ENCODE peak calls at places on chromosome 17, in ten cellular contexts. Y, W, C, P, U, H, L, V, D and X are unnamed samples. For H3K4me1 and H3K27me3, the result is how much of the 10 kb centered on the place peaks cover.

GRCh38 chr17:70139449-70139993 is 29.8 kb upstream of the KCNJ2 start:
- DNase-seq in C (no peak), P (no peak), W (no peak), V (no peak), H (no peak), D (no peak), U (no peak), Y (no peak), L (no peak), X (no peak)

GRCh38 chr17:82056729-82057621 is 5.3 kb downstream of the GPS1 start:
- DNase-seq in L (no peak), P (no peak), Y (no peak), V (no peak), W (no peak), H (peak), D (no peak), U (no peak), C (no peak), X (no peak)

GRCh38 chr17:65055280-65055707 is 1.2 kb downstream of the GNA13 start:
- DNase-seq in W (no peak), V (no peak), U (no peak), H (no peak), L (no peak), C (no peak), Y (no peak), D (no peak), P (no peak), X (no peak)

GRCh38 chr17:41631025-41631889 is 6.9 kb upstream of the KRT17 start:
- DNase-seq in P (no peak), W (no peak), L (no peak), V (no peak), Y (no peak), C (no peak), D (no peak), U (no peak), H (no peak), X (no peak)

GRCh38 chr17:40515011-40515410 is 13.6 kb upstream of the TNS4 start:
- DNase-seq in H (no peak), V (no peak), P (no peak), Y (peak), D (no peak), L (no peak), W (peak), U (no peak), C (no peak), X (no peak)

GRCh38 chr17:78242024-78242742 is 10.8 kb downstream of the TMEM235 start:
- DNase-seq in V (no peak), D (peak), H (no peak), L (no peak), P (no peak), U (no peak), W (no peak), Y (no peak), C (no peak), X (no peak)

GRCh38 chr17:1216209-1216937 is 36.6 kb upstream of the ABR start:
- DNase-seq in L (no peak), D (no peak), W (no peak), V (no peak), H (no peak), Y (no peak), P (no peak), U (no peak), C (no peak), X (no peak)

GRCh38 chr17:49896222-49896621 is 48.4 kb upstream of the TAC4 start:
- DNase-seq in L (no peak), D (no peak), H (no peak), V (no peak), W (no peak), P (no peak), C (no peak), U (no peak), Y (no peak), X (no peak)

GRCh38 chr17:78415821-78416301 is 37.4 kb downstream of the PGS1 start:
- DNase-seq in L (no peak), V (no peak), Y (no peak), H (no peak), P (no peak), U (no peak), W (no peak), D (peak), C (no peak), X (no peak)

GRCh38 chr17:81365601-81366585 is 29.4 kb upstream of the BAHCC1 start:
- DNase-seq in U (peak), H (peak), V (no peak), Y (no peak), W (no peak), L (peak), C (no peak), P (peak), D (peak), X (peak)

GRCh38 chr17:78117027-78117981 is 11.3 kb downstream of the TMC6 start:
- DNase-seq in Y (peak), L (no peak), C (no peak), H (no peak), V (no peak), U (no peak), D (no peak), P (no peak), W (peak), X (no peak)

GRCh38 chr17:41615454-41615853 is 2.9 kb upstream of the KRT16 start:
- DNase-seq in H (no peak), D (no peak), U (no peak), P (no peak), L (no peak), W (no peak), C (no peak), V (no peak), Y (peak), X (no peak)

GRCh38 chr17:42266918-42267766 is 9.0 kb downstream of the STAT5B start:
- DNase-seq in U (no peak), C (no peak), W (no peak), P (peak), L (no peak), V (no peak), D (peak), Y (no peak), H (no peak), X (no peak)

GRCh38 chr17:38447502-38448095 is 19.3 kb downstream of the ARHGAP23 start:
- DNase-seq in C (no peak), L (no peak), P (no peak), W (no peak), V (no peak), H (no peak), U (no peak), D (no peak), Y (no peak), X (no peak)

GRCh38 chr17:29590979-29591736 is 1.7 kb upstream of the GIT1 start:
- DNase-seq in Y (no peak), U (no peak), H (peak), V (no peak), L (peak), P (peak), D (peak), C (no peak), W (peak), X (no peak)

GRCh38 chr17:59668816-59669215 is 38.4 kb downstream of the PTRH2 start:
- DNase-seq in C (no peak), H (no peak), W (no peak), P (no peak), Y (no peak), U (no peak), L (no peak), D (peak), V (no peak), X (no peak)

GRCh38 chr17:38926290-38927070 is 1.1 kb downstream of the LASP1NB start:
- DNase-seq in D (no peak), W (no peak), P (peak), U (no peak), V (peak), H (no peak), C (no peak), Y (no peak), L (no peak), X (no peak)

GRCh38 chr17:50260501-50260911 is 13.8 kb upstream of the TMEM92 start:
- DNase-seq in C (no peak), H (no peak), D (no peak), V (no peak), L (no peak), Y (no peak), U (no peak), P (peak), W (no peak), X (no peak)

GRCh38 chr17:66986659-66987058 is 22.2 kb downstream of the CACNG4 start:
- DNase-seq in L (no peak), D (no peak), V (no peak), C (no peak), H (no peak), U (no peak), P (no peak), Y (no peak), W (no peak), X (no peak)

GRCh38 chr17:71180801-71181385 is 939.9 kb upstream of the SOX9 start:
- DNase-seq in U (no peak), W (no peak), L (peak), V (no peak), D (peak), H (no peak), Y (no peak), P (no peak), C (no peak), X (no peak)

GRCh38 chr17:48639982-48640857 is 14.1 kb upstream of the HOXB9 start:
- DNase-seq in D (no peak), U (no peak), W (no peak), V (no peak), P (no peak), Y (no peak), C (no peak), L (no peak), H (no peak), X (no peak)

GRCh38 chr17:78498848-78499247 is 78.3 kb downstream of the DNAH17 start:
- DNase-seq in H (no peak), U (no peak), C (no peak), P (no peak), W (no peak), V (no peak), Y (no peak), D (no peak), L (no peak), X (no peak)

GRCh38 chr17:55577687-55578086 is 66.4 kb upstream of the SMIM36 start:
- DNase-seq in L (no peak), C (peak), W (peak), P (no peak), U (no peak), V (no peak), H (no peak), Y (no peak), D (peak), X (no peak)

GRCh38 chr17:17972126-17972951 is at the start of the genes DRC3 and TOM1L2:
- DNase-seq in Y (peak), C (peak), V (peak), L (peak), D (peak), U (peak), P (peak), W (peak), H (peak), X (peak)
- H3K4me1 ChIP-seq in Y (under half), C (under half), V (under half), L (under half), D (under half), U (under half), P (under half), W (under half), H (under half), X (under half)

GRCh38 chr17:75447951-75448856 is 8.2 kb upstream of the TMEM94 start:
- DNase-seq in H (no peak), Y (no peak), U (no peak), P (peak), D (peak), C (no peak), V (no peak), W (no peak), L (no peak), X (no peak)
- TF ChIP-seq CTCF in H (no peak), Y (no peak), U (no peak), P (no peak), D (no peak), C (no peak), V (no peak), W (no peak), L (no peak), X (no peak)

DNA sequence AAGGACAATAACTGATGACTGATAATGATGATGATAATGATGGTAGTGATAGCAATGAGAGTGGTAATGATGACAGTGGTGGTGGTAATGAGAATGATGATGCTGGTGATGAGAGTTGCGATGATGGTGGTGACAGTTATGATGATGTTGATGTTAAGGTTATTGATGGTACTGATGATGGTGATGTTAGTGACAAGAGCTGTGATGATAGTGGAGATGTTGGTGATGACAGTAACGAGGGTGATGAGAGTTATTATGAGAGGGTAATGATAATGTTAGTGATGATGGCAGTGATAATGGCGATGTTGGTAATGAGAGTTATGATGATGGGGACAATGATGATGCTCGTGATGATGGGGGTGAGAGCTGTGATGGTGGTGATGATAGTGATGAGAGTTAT is 13.2 kb upstream of the TMEM132E start:
- DNase-seq in V (no peak), P (no peak), U (no peak), Y (no peak), H (no peak), D (no peak), L (no peak), W (no peak), C (no peak), X (no peak)
- H3K27me3 ChIP-seq in V (half or more), P (under half), U (under half), Y (half or more), H (under half), D (under half), L (under half), W (under half), C (under half), X (under half)

GRCh38 chr17:15405016-15405415 is 62.4 kb downstream of the CDRT4 start:
- DNase-seq in L (no peak), H (no peak), V (no peak), P (no peak), Y (no peak), C (no peak), U (no peak), W (no peak), D (no peak), X (no peak)

GRCh38 chr17:15404116-15404730 is 62.8 kb upstream of the TEKT3 start:
- DNase-seq in Y (no peak), U (no peak), P (no peak), V (no peak), L (no peak), H (no peak), C (no peak), W (no peak), D (peak), X (no peak)

GRCh38 chr17:15408803-15409202 is 58.6 kb downstream of the CDRT4 start:
- DNase-seq in H (no peak), C (no peak), U (no peak), Y (no peak), D (no peak), W (no peak), L (no peak), P (no peak), V (no peak), X (no peak)

GRCh38 chr17:15403276-15403939 is 62.0 kb upstream of the TEKT3 start:
- DNase-seq in V (no peak), Y (no peak), U (no peak), L (no peak), C (no peak), W (no peak), P (no peak), D (peak), H (no peak), X (no peak)

DNA sequence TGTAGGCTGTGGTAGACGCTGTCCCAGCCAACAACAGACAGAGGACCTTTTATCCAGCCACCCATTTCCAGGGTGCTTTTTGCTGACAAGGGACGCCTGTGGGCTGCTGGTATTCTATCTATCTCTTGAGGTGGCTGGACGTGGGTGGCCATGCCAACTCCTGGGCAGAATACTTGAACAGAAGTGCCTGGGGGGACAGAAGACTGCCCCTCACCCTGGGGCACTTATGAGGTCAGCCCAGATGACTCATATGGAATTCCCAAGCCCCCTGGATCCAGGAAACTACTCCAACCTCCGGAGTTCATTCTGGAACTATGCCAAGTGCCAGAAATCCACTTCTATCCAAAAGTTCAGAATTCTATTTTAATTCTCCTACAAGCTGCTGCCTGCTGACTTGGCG is 61.3 kb downstream of the CDRT4 start:
- DNase-seq in V (no peak), P (no peak), D (no peak), Y (no peak), W (no peak), H (no peak), L (no peak), U (no peak), C (no peak), X (no peak)
- H3K4me1 ChIP-seq in V (under half), P (under half), D (under half), Y (under half), W (under half), H (under half), L (under half), U (under half), C (under half), X (under half)

DNA sequence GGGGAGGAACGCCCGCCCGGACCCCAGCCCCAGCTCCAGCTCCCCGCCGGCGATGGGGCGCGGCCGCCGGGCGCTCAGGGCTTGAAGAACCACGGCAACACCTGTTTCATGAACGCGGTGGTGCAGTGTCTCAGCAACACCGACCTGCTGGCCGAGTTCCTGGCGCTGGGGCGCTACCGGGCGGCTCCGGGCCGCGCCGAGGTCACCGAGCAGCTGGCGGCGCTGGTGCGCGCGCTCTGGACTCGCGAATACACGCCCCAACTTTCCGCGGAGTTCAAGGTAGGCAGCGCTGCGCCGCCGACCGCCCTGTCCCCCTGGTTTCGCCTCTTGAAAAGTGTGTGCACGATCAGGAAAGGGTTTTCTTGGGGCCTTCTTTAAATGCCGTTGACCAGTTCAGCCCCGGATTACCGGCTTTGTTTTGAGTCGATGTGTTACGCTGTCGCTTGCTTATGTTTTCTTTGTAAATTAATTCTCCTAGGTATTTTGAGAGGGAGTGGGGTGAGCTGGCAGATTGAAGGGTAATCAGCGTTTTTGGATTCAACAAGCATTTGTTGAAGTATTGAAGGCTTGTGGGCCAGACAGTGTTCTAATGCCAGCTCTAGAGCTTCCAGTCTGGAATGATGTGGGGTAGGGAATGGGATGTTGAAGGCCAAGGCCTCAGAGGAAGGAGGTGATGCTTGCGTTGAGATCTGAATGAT is 690 bp downstream of the USP43 start:
- DNase-seq in P (peak), V (no peak), H (peak), W (no peak), C (no peak), D (no peak), U (no peak), Y (no peak), L (no peak), X (peak)
- TF ChIP-seq CTCF in P (peak), V (no peak), H (no peak), W (no peak), C (no peak), D (no peak), U (no peak), Y (no peak), L (no peak), X (no peak)

GRCh38 chr17:61409301-61410099 is 9.9 kb downstream of the TBX2 start:
- DNase-seq in W (peak), U (peak), P (peak), C (no peak), Y (peak), V (no peak), L (peak), D (peak), H (peak), X (no peak)
- H3K27me3 ChIP-seq in W (under half), U (under half), P (under half), C (under half), Y (half or more), V (half or more), L (under half), D (under half), H (under half), X (under half)

GRCh38 chr17:44378171-44378705 is 11.2 kb downstream of the ITGA2B start:
- DNase-seq in P (no peak), C (no peak), V (no peak), W (no peak), L (no peak), D (no peak), H (no peak), Y (no peak), U (no peak), X (no peak)
- H3K4me1 ChIP-seq in P (under half), C (under half), V (under half), W (under half), L (under half), D (under half), H (under half), Y (under half), U (under half), X (under half)

GRCh38 chr17:43324205-43324893 is 74.4 kb upstream of the ARL4D start:
- DNase-seq in H (no peak), C (no peak), Y (no peak), V (no peak), D (no peak), L (no peak), U (no peak), W (no peak), P (no peak), X (no peak)
- TF ChIP-seq CTCF in H (peak), C (no peak), Y (no peak), V (no peak), D (peak), L (no peak), U (no peak), W (no peak), P (no peak), X (no peak)

GRCh38 chr17:73533127-73533526 is 111.1 kb downstream of the SDK2 start:
- DNase-seq in W (peak), Y (no peak), D (no peak), C (no peak), H (peak), L (no peak), U (no peak), V (no peak), P (no peak), X (no peak)
- H3K27me3 ChIP-seq in W (under half), Y (under half), D (under half), C (under half), H (under half), L (under half), U (under half), V (under half), P (under half), X (under half)

GRCh38 chr17:3020381-3020780 is 43.0 kb downstream of the OR1D5 start:
- DNase-seq in Y (no peak), C (no peak), U (no peak), H (no peak), D (no peak), V (no peak), W (no peak), P (no peak), L (no peak), X (no peak)
- H3K4me1 ChIP-seq in Y (under half), C (under half), U (under half), H (under half), D (under half), V (under half), W (under half), P (under half), L (under half), X (under half)